ENCODE peak calls at places on chromosomes 12 and 14, in seven cellular contexts. One of them, this sample, is unnamed.
A peak's percentile ranks its signal among the peaks of the same experiment; 100 is the strongest.

GRCh38 chr12:16605666-16606116 is 271 bp downstream of the LMO3 start:
- DNase-seq in AG20443: peak; percentile 39
- DNase-seq in dermis blood vessel endothelial cell: no peak
- DNase-seq in activated gamma-delta T cell treated with Interleukin-2 at 50 U/mL for 16 hours: no peak
- DNase-seq in left ventricle myocardium inferior: no peak
- DNase-seq in stimulated activated CD4-positive, alpha-beta T cell treated with anti-CD3 and anti-CD28 coated beads, Interleukin-12 subunit alpha, Interleukin-12 subunit beta, amount 100 ng/mL, for 48 hours: no peak
- DNase-seq in Daoy: peak; percentile 45
- DNase-seq in this sample: no peak

GRCh38 chr12:111578276-111578970 is 20.7 kb downstream of the ATXN2 start:
- DNase-seq in activated gamma-delta T cell treated with Interleukin-2 at 50 U/mL for 16 hours: no peak
- DNase-seq in dermis blood vessel endothelial cell: peak; percentile 80
- DNase-seq in stimulated activated CD4-positive, alpha-beta T cell treated with anti-CD3 and anti-CD28 coated beads, Interleukin-12 subunit alpha, Interleukin-12 subunit beta, amount 100 ng/mL, for 48 hours: no peak
- DNase-seq in AG20443: peak; percentile 53
- DNase-seq in Daoy: peak; percentile 70
- DNase-seq in left ventricle myocardium inferior: no peak
- DNase-seq in this sample: no peak

GRCh38 chr12:107328442-107329133 is 235.2 kb upstream of the CRY1 start:
- DNase-seq in AG20443: no peak
- DNase-seq in activated gamma-delta T cell treated with Interleukin-2 at 50 U/mL for 16 hours: no peak
- DNase-seq in dermis blood vessel endothelial cell: peak; percentile 40
- DNase-seq in left ventricle myocardium inferior: no peak
- DNase-seq in Daoy: peak; percentile 90
- DNase-seq in stimulated activated CD4-positive, alpha-beta T cell treated with anti-CD3 and anti-CD28 coated beads, Interleukin-12 subunit alpha, Interleukin-12 subunit beta, amount 100 ng/mL, for 48 hours: no peak
- DNase-seq in this sample: no peak

GRCh38 chr14:54500744-54501143 is 9.0 kb upstream of the CGRRF1 start:
- DNase-seq in Daoy: no peak
- DNase-seq in dermis blood vessel endothelial cell: no peak
- DNase-seq in activated gamma-delta T cell treated with Interleukin-2 at 50 U/mL for 16 hours: no peak
- DNase-seq in left ventricle myocardium inferior: no peak
- DNase-seq in stimulated activated CD4-positive, alpha-beta T cell treated with anti-CD3 and anti-CD28 coated beads, Interleukin-12 subunit alpha, Interleukin-12 subunit beta, amount 100 ng/mL, for 48 hours: no peak
- DNase-seq in AG20443: no peak
- DNase-seq in this sample: no peak

GRCh38 chr14:63632932-63633514 is 8.6 kb downstream of the WDR89 start:
- DNase-seq in left ventricle myocardium inferior: no peak
- DNase-seq in dermis blood vessel endothelial cell: peak; percentile 64
- DNase-seq in Daoy: no peak
- DNase-seq in stimulated activated CD4-positive, alpha-beta T cell treated with anti-CD3 and anti-CD28 coated beads, Interleukin-12 subunit alpha, Interleukin-12 subunit beta, amount 100 ng/mL, for 48 hours: no peak
- DNase-seq in activated gamma-delta T cell treated with Interleukin-2 at 50 U/mL for 16 hours: no peak
- DNase-seq in AG20443: peak; percentile 34
- DNase-seq in this sample: no peak

GRCh38 chr12:96073346-96074336 is 38.3 kb upstream of the LTA4H start:
- DNase-seq in Daoy: no peak
- DNase-seq in activated gamma-delta T cell treated with Interleukin-2 at 50 U/mL for 16 hours: no peak
- DNase-seq in stimulated activated CD4-positive, alpha-beta T cell treated with anti-CD3 and anti-CD28 coated beads, Interleukin-12 subunit alpha, Interleukin-12 subunit beta, amount 100 ng/mL, for 48 hours: no peak
- DNase-seq in left ventricle myocardium inferior: no peak
- DNase-seq in AG20443: no peak
- DNase-seq in dermis blood vessel endothelial cell: peak; percentile 37
- DNase-seq in this sample: no peak

GRCh38 chr12:52789637-52790426 is 6.1 kb downstream of the KRT3 start:
- DNase-seq in activated gamma-delta T cell treated with Interleukin-2 at 50 U/mL for 16 hours: no peak
- DNase-seq in left ventricle myocardium inferior: no peak
- DNase-seq in stimulated activated CD4-positive, alpha-beta T cell treated with anti-CD3 and anti-CD28 coated beads, Interleukin-12 subunit alpha, Interleukin-12 subunit beta, amount 100 ng/mL, for 48 hours: no peak
- DNase-seq in AG20443: peak; percentile 43
- DNase-seq in Daoy: no peak
- DNase-seq in dermis blood vessel endothelial cell: no peak
- DNase-seq in this sample: peak; percentile 25

GRCh38 chr14:49962616-49963015 is 69.7 kb downstream of the ARF6 start:
- DNase-seq in stimulated activated CD4-positive, alpha-beta T cell treated with anti-CD3 and anti-CD28 coated beads, Interleukin-12 subunit alpha, Interleukin-12 subunit beta, amount 100 ng/mL, for 48 hours: peak; percentile 63
- DNase-seq in dermis blood vessel endothelial cell: no peak
- DNase-seq in AG20443: no peak
- DNase-seq in Daoy: no peak
- DNase-seq in left ventricle myocardium inferior: no peak
- DNase-seq in activated gamma-delta T cell treated with Interleukin-2 at 50 U/mL for 16 hours: no peak
- DNase-seq in this sample: no peak

GRCh38 chr14:23409966-23410635 is 2.0 kb upstream of the MYH6 start:
- DNase-seq in Daoy: no peak
- DNase-seq in dermis blood vessel endothelial cell: no peak
- DNase-seq in stimulated activated CD4-positive, alpha-beta T cell treated with anti-CD3 and anti-CD28 coated beads, Interleukin-12 subunit alpha, Interleukin-12 subunit beta, amount 100 ng/mL, for 48 hours: no peak
- DNase-seq in activated gamma-delta T cell treated with Interleukin-2 at 50 U/mL for 16 hours: no peak
- DNase-seq in AG20443: no peak
- DNase-seq in left ventricle myocardium inferior: peak; percentile 71
- DNase-seq in this sample: no peak

GRCh38 chr14:64507376-64508156 is 3.0 kb downstream of the ZBTB1 start:
- DNase-seq in AG20443: no peak
- DNase-seq in dermis blood vessel endothelial cell: peak; percentile 36
- DNase-seq in Daoy: peak; percentile 52
- DNase-seq in stimulated activated CD4-positive, alpha-beta T cell treated with anti-CD3 and anti-CD28 coated beads, Interleukin-12 subunit alpha, Interleukin-12 subunit beta, amount 100 ng/mL, for 48 hours: peak; percentile 20
- DNase-seq in left ventricle myocardium inferior: no peak
- DNase-seq in activated gamma-delta T cell treated with Interleukin-2 at 50 U/mL for 16 hours: no peak
- DNase-seq in this sample: no peak